ENCODE peak calls at places on chromosomes 7 and 10, in eight cellular contexts. V, R, S, H, W, Y, N and F are unnamed samples.

GRCh38 chr7:75038508-75038907 is 35.1 kb downstream of the RCC1L start:
- DNase-seq in V (no peak), W (no peak), H (no peak), N (no peak), Y (no peak), S (no peak), R (no peak), F (no peak)

GRCh38 chr7:117212969-117213877 is 109.6 kb downstream of the WNT2 start:
- DNase-seq in N (peak), S (peak), Y (no peak), V (peak), W (no peak), H (peak), R (no peak), F (no peak)

GRCh38 chr7:18429547-18429946 is 66.0 kb upstream of the HDAC9 start:
- DNase-seq in W (no peak), V (no peak), H (no peak), R (no peak), N (peak), S (peak), Y (no peak), F (no peak)

GRCh38 chr7:105268511-105269392 is 120.0 kb downstream of the SRPK2 start:
- DNase-seq in W (peak), N (peak), R (no peak), Y (peak), V (no peak), H (no peak), S (peak), F (no peak)

GRCh38 chr7:36287371-36288241 is 102.1 kb upstream of the ANLN start:
- DNase-seq in N (no peak), V (no peak), Y (no peak), W (no peak), H (peak), S (no peak), R (no peak), F (no peak)

GRCh38 chr7:101950450-101951119 is 133.2 kb downstream of the CUX1 start:
- DNase-seq in S (peak), R (no peak), H (no peak), N (peak), Y (no peak), V (no peak), W (peak), F (no peak)

GRCh38 chr7:34900891-34901493 is 136.3 kb downstream of the DPY19L1 start:
- DNase-seq in R (no peak), H (no peak), N (peak), Y (no peak), V (no peak), S (no peak), W (no peak), F (no peak)

GRCh38 chr10:91251430-91252056 is 31.1 kb downstream of the PCGF5 start:
- DNase-seq in Y (peak), W (peak), S (peak), N (peak), H (peak), R (no peak), V (peak), F (no peak)

GRCh38 chr10:35136263-35136815 is 9.7 kb downstream of the CREM start:
- DNase-seq in W (no peak), S (no peak), H (no peak), V (no peak), R (no peak), Y (no peak), N (no peak), F (no peak)

GRCh38 chr7:12146813-12147212 is 64.3 kb upstream of the TMEM106B start:
- DNase-seq in W (no peak), S (no peak), N (no peak), Y (no peak), H (no peak), V (no peak), R (no peak), F (no peak)

GRCh38 chr7:99531354-99531765 is 20.6 kb downstream of the FAM200A start:
- DNase-seq in V (no peak), H (no peak), W (no peak), N (peak), S (no peak), Y (no peak), R (no peak), F (no peak)

GRCh38 chr7:77245015-77245755 is 45.6 kb upstream of the FGL2 start:
- DNase-seq in S (no peak), W (no peak), H (no peak), Y (no peak), V (no peak), R (peak), N (no peak), F (no peak)

GRCh38 chr10:662686-663465 is 26.6 kb downstream of the DIP2C start:
- DNase-seq in Y (no peak), N (no peak), V (no peak), H (no peak), W (no peak), S (no peak), R (no peak), F (no peak)

GRCh38 chr10:31157125-31157983 is 125.7 kb upstream of the ZNF438 start:
- DNase-seq in V (peak), N (peak), R (no peak), W (peak), Y (no peak), H (no peak), S (peak), F (no peak)

GRCh38 chr7:117113871-117114270 is 160.6 kb downstream of the ST7 start:
- DNase-seq in H (no peak), V (no peak), N (no peak), S (no peak), Y (no peak), W (no peak), R (no peak), F (no peak)

GRCh38 chr10:124081547-124082140 is 11.8 kb downstream of the CHST15 start:
- DNase-seq in W (no peak), N (no peak), H (no peak), Y (no peak), V (no peak), S (no peak), R (no peak), F (no peak)

GRCh38 chr10:26839966-26840627 is 20.7 kb downstream of the ABI1 start:
- DNase-seq in R (no peak), N (peak), W (no peak), Y (peak), V (no peak), S (peak), H (no peak), F (no peak)

GRCh38 chr10:104650072-104650471 is 9.0 kb downstream of the SORCS3 start:
- DNase-seq in W (no peak), Y (no peak), N (no peak), R (no peak), H (no peak), V (no peak), S (no peak), F (no peak)

GRCh38 chr10:30141366-30141886 is 82.0 kb upstream of the JCAD start:
- DNase-seq in W (no peak), R (no peak), S (no peak), H (no peak), V (no peak), Y (no peak), N (no peak), F (no peak)

GRCh38 chr10:131561897-131562296 is 250.4 kb upstream of the TCERG1L start:
- DNase-seq in H (peak), V (no peak), R (no peak), Y (no peak), N (no peak), S (no peak), W (no peak), F (peak)

GRCh38 chr7:74454059-74454947 is 597 bp downstream of the GTF2IRD1 start:
- DNase-seq in N (no peak), H (no peak), S (peak), V (peak), W (no peak), R (no peak), Y (no peak), F (no peak)

GRCh38 chr10:36057180-36057579 is 415.1 kb upstream of the FZD8 start:
- DNase-seq in W (no peak), S (no peak), Y (peak), V (no peak), R (no peak), N (peak), H (no peak), F (no peak)

GRCh38 chr7:29192284-29192683 is 2.3 kb upstream of the CHN2 start:
- DNase-seq in N (no peak), Y (no peak), S (no peak), R (no peak), W (no peak), H (no peak), V (no peak), F (no peak)

GRCh38 chr7:93601363-93601762 is 26.8 kb upstream of the CALCR start:
- DNase-seq in N (peak), V (no peak), H (no peak), W (no peak), Y (no peak), R (no peak), S (no peak), F (no peak)

GRCh38 chr10:26481914-26482550 is 43.9 kb downstream of the APBB1IP start:
- DNase-seq in V (no peak), H (peak), S (no peak), N (no peak), R (no peak), W (no peak), Y (no peak), F (no peak)

GRCh38 chr10:101840741-101841453 is 2.7 kb downstream of the KCNIP2 start:
- DNase-seq in S (peak), V (peak), R (no peak), W (peak), N (peak), H (peak), Y (no peak), F (no peak)

GRCh38 chr10:132520147-132520811 is 17.3 kb upstream of the INPP5A start:
- DNase-seq in W (peak), H (no peak), N (peak), Y (no peak), S (peak), R (no peak), V (peak), F (peak)

GRCh38 chr10:117578999-117579590 is 36.5 kb downstream of the EMX2 start:
- DNase-seq in N (no peak), R (no peak), S (no peak), W (no peak), H (no peak), Y (no peak), V (no peak), F (no peak)

GRCh38 chr10:131943021-131943814 is 38.5 kb downstream of the BNIP3 start:
- DNase-seq in N (peak), H (no peak), R (no peak), S (no peak), Y (no peak), W (no peak), V (no peak), F (no peak)

GRCh38 chr7:70177166-70177565 is 578.9 kb downstream of the AUTS2 start:
- DNase-seq in Y (no peak), H (no peak), N (no peak), V (no peak), W (peak), S (peak), R (no peak), F (no peak)

GRCh38 chr7:140326116-140326928 is 72.0 kb downstream of the SLC37A3 start:
- DNase-seq in R (no peak), S (peak), Y (no peak), H (peak), W (no peak), N (peak), V (peak), F (no peak)

GRCh38 chr7:125057974-125058373 is 128.3 kb upstream of the POT1 start:
- DNase-seq in H (no peak), N (no peak), W (no peak), S (no peak), Y (no peak), V (no peak), R (no peak), F (no peak)

GRCh38 chr7:157022681-157023588 is 12.5 kb upstream of the MNX1 start:
- DNase-seq in R (no peak), H (no peak), N (no peak), S (no peak), W (no peak), V (no peak), Y (no peak), F (no peak)

GRCh38 chr10:44682516-44682915 is 228.6 kb upstream of the TMEM72 start:
- DNase-seq in S (no peak), N (peak), V (no peak), H (no peak), W (no peak), Y (no peak), R (no peak), F (no peak)

GRCh38 chr10:68471063-68471585 is 649 bp downstream of the DNA2 start:
- DNase-seq in S (peak), R (no peak), Y (no peak), N (no peak), H (no peak), V (no peak), W (no peak), F (no peak)

GRCh38 chr10:63115732-63116383 is 17.3 kb upstream of the NRBF2 start:
- DNase-seq in N (peak), V (peak), Y (no peak), R (peak), S (peak), H (no peak), W (peak), F (peak)

GRCh38 chr10:132387723-132388210 is 9.2 kb upstream of the PWWP2B start:
- DNase-seq in Y (no peak), N (peak), S (peak), W (no peak), R (peak), H (peak), V (peak), F (no peak)

GRCh38 chr7:119197172-119197871 is 972.8 kb downstream of the ANKRD7 start:
- DNase-seq in R (no peak), H (no peak), S (no peak), Y (no peak), W (no peak), N (no peak), V (no peak), F (no peak)
- H3K4me3 ChIP-seq in R (no peak), H (no peak), S (no peak), Y (no peak), W (no peak), N (no peak), V (no peak), F (no peak)

GRCh38 chr10:32376027-32376426 is 29.1 kb upstream of the EPC1 start:
- DNase-seq in R (no peak), H (no peak), W (no peak), V (no peak), S (no peak), Y (no peak), N (no peak), F (no peak)

GRCh38 chr10:32373496-32373895 is 26.5 kb upstream of the EPC1 start:
- DNase-seq in N (no peak), S (no peak), Y (no peak), V (no peak), R (no peak), W (no peak), H (no peak), F (no peak)

GRCh38 chr10:32376780-32377179 is 29.8 kb upstream of the EPC1 start:
- DNase-seq in Y (no peak), V (no peak), S (peak), R (no peak), N (no peak), W (no peak), H (no peak), F (no peak)

GRCh38 chr10:32373031-32373430 is 26.1 kb upstream of the EPC1 start:
- DNase-seq in R (no peak), Y (no peak), V (no peak), W (no peak), H (no peak), N (no peak), S (no peak), F (no peak)

GRCh38 chr10:32374605-32375004 is 27.6 kb upstream of the EPC1 start:
- DNase-seq in Y (no peak), H (no peak), S (no peak), R (no peak), V (no peak), N (no peak), W (no peak), F (no peak)
- H3K4me3 ChIP-seq in Y (no peak), H (no peak), S (no peak), R (no peak), V (no peak), N (no peak), W (no peak), F (no peak)

DNA sequence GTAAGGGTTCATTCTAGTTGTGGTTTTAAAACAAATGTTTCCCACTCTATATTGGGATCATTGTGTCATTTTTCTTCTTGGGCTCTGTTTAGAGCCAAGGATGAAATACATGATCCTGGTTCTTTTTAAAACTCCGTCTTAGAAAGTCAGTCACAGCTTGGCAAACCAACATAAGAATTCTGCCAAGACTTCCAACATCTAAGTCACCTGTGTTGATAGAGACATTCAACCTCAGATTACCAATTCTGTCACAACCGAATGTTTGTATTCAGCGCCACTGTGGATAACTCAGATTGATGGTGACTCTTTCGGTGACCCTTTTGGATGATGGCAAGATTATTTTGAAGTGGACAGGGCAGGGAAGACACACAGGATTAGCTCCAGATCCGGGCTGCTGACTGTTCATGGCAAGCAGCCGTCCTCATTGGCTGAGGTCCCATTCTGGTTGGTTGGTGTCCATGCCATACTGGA is 255.4 kb downstream of the ARHGAP21 start:
- DNase-seq in S (no peak), N (no peak), H (no peak), R (no peak), W (no peak), V (no peak), Y (no peak), F (no peak)
- H3K4me3 ChIP-seq in S (no peak), N (peak), H (no peak), R (no peak), W (no peak), V (no peak), Y (peak), F (no peak)

DNA sequence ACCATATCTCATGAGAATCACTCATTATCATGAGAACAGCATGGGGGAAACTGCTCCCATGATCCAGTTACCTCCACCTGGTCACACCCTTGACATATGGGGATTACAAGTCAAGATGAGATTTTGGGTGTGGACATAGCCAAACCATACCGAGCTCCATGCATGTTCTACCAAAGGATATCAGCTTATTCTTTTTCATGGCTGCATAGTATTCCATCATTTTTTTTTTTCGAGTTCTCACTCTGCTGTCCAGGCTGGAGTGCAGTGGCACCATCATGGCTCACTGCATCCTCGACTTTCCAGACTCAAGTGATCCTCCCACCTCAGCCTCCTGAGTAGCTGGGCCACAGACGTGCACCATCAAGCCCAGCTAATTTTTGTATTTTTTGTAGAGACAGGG is 668.3 kb downstream of the GATA3 start:
- DNase-seq in V (no peak), S (no peak), Y (no peak), R (no peak), H (no peak), N (no peak), W (no peak), F (no peak)
- H3K4me3 ChIP-seq in V (no peak), S (no peak), Y (no peak), R (no peak), H (no peak), N (no peak), W (no peak), F (no peak)

DNA sequence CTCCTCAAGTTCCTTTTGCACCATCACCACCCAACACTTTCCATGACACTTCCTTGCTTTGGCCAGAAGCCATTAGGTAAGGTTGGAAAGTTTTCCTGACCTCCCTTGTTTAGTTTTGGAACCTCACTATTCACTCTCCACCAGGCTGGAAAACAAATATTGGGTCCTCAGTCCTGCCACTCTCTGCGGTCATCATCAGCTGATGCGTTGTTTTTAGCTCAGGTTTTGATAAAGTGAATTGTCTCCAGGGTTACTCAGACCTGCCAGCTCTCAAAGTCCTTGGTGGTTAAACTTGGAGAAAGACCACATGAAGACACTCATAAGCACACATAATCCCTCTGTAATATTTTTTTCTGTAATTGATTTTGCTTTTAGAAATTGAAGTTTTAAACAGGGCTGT is 55.5 kb downstream of the CCDC186 start:
- DNase-seq in W (no peak), S (no peak), R (no peak), V (no peak), N (no peak), H (no peak), Y (no peak), F (no peak)
- H3K4me3 ChIP-seq in W (no peak), S (no peak), R (no peak), V (no peak), N (no peak), H (no peak), Y (no peak), F (no peak)

GRCh38 chr10:50152792-50153272 is 85.1 kb downstream of the WASHC2A start:
- DNase-seq in N (no peak), R (no peak), H (no peak), Y (no peak), W (no peak), V (no peak), S (no peak), F (no peak)
- H3K4me3 ChIP-seq in N (no peak), R (no peak), H (no peak), Y (no peak), W (no peak), V (no peak), S (no peak), F (peak)

GRCh38 chr10:73647875-73648228 is 6.6 kb upstream of the MYOZ1 start:
- DNase-seq in Y (no peak), S (no peak), V (no peak), N (no peak), R (no peak), W (no peak), H (no peak), F (no peak)

GRCh38 chr10:73650537-73651331 is 5.1 kb downstream of the SYNPO2L start:
- DNase-seq in V (no peak), S (peak), R (no peak), W (peak), Y (peak), N (peak), H (no peak), F (no peak)

GRCh38 chr10:73648252-73648651 is 7.0 kb upstream of the MYOZ1 start:
- DNase-seq in W (no peak), Y (no peak), R (no peak), V (no peak), S (no peak), H (no peak), N (no peak), F (no peak)

GRCh38 chr10:73649876-73650536 is 5.8 kb downstream of the SYNPO2L start:
- DNase-seq in H (no peak), R (no peak), V (no peak), S (peak), Y (no peak), W (no peak), N (peak), F (no peak)

GRCh38 chr10:73648975-73649829 is 6.6 kb downstream of the SYNPO2L start:
- DNase-seq in W (no peak), N (no peak), V (no peak), H (no peak), R (no peak), Y (no peak), S (no peak), F (no peak)
- H3K4me3 ChIP-seq in W (peak), N (no peak), V (no peak), H (no peak), R (no peak), Y (no peak), S (no peak), F (no peak)

DNA sequence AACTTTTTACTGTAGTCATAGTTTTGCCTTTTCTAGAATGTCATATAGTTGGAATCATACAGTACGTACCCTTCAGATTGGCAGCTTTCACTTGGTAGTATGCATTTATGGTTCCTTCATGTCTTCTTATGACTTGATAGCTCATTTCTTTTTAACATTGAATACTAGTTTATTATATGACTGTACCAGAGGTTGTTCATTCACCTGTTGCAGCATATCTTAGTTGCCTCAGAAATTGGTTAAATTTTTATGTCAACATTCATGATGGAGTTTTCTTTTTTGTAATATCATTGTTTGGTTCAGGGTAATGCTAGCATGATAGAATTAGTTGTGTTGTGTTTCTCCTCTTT is 94.8 kb upstream of the CDK13 start:
- DNase-seq in Y (no peak), H (no peak), N (no peak), V (no peak), R (no peak), S (no peak), W (no peak), F (no peak)
- H3K4me3 ChIP-seq in Y (no peak), H (no peak), N (no peak), V (no peak), R (peak), S (peak), W (peak), F (peak)